ENCODE peak calls at places on chromosomes 12 and 14, in eight cellular contexts. S is GM19239; O is dorsolateral prefrontal cortex; Y is mesenchymal stem cell; I is amniotic epithelial cell; G is fibroblast of lung; V is stimulated activated CD8-positive, alpha-beta memory T cell treated with anti-CD3 and anti-CD28 coated beads, Interleukin-7, amount 100 ng/mL, for 48 hours; W is mesothelial cell of epicardium. C is an unnamed sample.

GRCh38 chr12:128976120-128976519 is 122.8 kb downstream of the GLT1D1 start:
- DNase-seq in S (no peak), O (peak), Y (no peak), I (no peak), G (no peak), V (no peak), W (peak), C (peak)

GRCh38 chr14:64645220-64645891 is 58.9 kb upstream of the PLEKHG3 start:
- DNase-seq in S (no peak), O (no peak), Y (peak), I (peak), G (peak), V (no peak), W (peak), C (no peak)

GRCh38 chr12:95335948-95336347 is 118.3 kb downstream of the VEZT start:
- DNase-seq in S (no peak), O (no peak), Y (no peak), I (no peak), G (peak), V (no peak), W (no peak), C (no peak)

GRCh38 chr12:92369643-92370042 is 224.0 kb upstream of the BTG1 start:
- DNase-seq in S (no peak), O (no peak), Y (no peak), I (no peak), G (peak), V (no peak), W (no peak), C (no peak)

GRCh38 chr12:54294152-54294913 is 6.5 kb downstream of the NFE2 start:
- DNase-seq in S (peak), O (peak), Y (no peak), I (peak), G (peak), V (no peak), W (no peak), C (peak)

GRCh38 chr12:38543151-38543550 is 226.6 kb downstream of the ALG10B start:
- DNase-seq in S (no peak), O (no peak), Y (no peak), I (no peak), G (no peak), V (no peak), W (no peak), C (no peak)

GRCh38 chr12:124310178-124310577 is 15.3 kb downstream of the RFLNA start:
- DNase-seq in S (no peak), O (no peak), Y (no peak), I (no peak), G (no peak), V (no peak), W (no peak), C (no peak)

GRCh38 chr12:121800694-121801600 is 2.9 kb upstream of the SETD1B start:
- DNase-seq in S (peak), O (peak), Y (peak), I (peak), G (peak), V (no peak), W (peak), C (peak)

GRCh38 chr12:50055831-50056628 is 1.4 kb upstream of the ASIC1 start:
- DNase-seq in S (peak), O (peak), Y (peak), I (peak), G (peak), V (no peak), W (peak), C (peak)

GRCh38 chr14:75425443-75425842 is 2.4 kb upstream of the JDP2 start:
- DNase-seq in S (no peak), O (no peak), Y (no peak), I (no peak), G (no peak), V (no peak), W (no peak), C (no peak)

GRCh38 chr12:112855375-112855774 is 51.4 kb upstream of the OAS1 start:
- DNase-seq in S (no peak), O (no peak), Y (no peak), I (no peak), G (no peak), V (no peak), W (no peak), C (no peak)

GRCh38 chr12:118743896-118744700 is 237.2 kb upstream of the SRRM4 start:
- DNase-seq in S (no peak), O (no peak), Y (no peak), I (no peak), G (no peak), V (no peak), W (no peak), C (no peak)

GRCh38 chr12:62166525-62166924 is 93.7 kb upstream of the USP15 start:
- DNase-seq in S (no peak), O (no peak), Y (no peak), I (peak), G (no peak), V (no peak), W (no peak), C (no peak)

GRCh38 chr12:47377414-47378221 is 297.9 kb upstream of the AMIGO2 start:
- DNase-seq in S (no peak), O (peak), Y (peak), I (peak), G (peak), V (no peak), W (no peak), C (peak)

GRCh38 chr12:58529897-58530296 is 390.4 kb downstream of the LRIG3 start:
- DNase-seq in S (no peak), O (no peak), Y (peak), I (peak), G (peak), V (no peak), W (no peak), C (no peak)

GRCh38 chr14:52873694-52874093 is 77.2 kb downstream of the FERMT2 start:
- DNase-seq in S (no peak), O (no peak), Y (peak), I (peak), G (peak), V (no peak), W (no peak), C (no peak)

GRCh38 chr12:107441906-107442305 is 243.7 kb upstream of the PWP1 start:
- DNase-seq in S (no peak), O (no peak), Y (no peak), I (no peak), G (peak), V (no peak), W (no peak), C (no peak)

GRCh38 chr12:71208053-71208685 is 50.4 kb upstream of the TSPAN8 start:
- DNase-seq in S (no peak), O (no peak), Y (no peak), I (no peak), G (no peak), V (no peak), W (no peak), C (peak)

GRCh38 chr12:132143328-132144071 is 619 bp downstream of the DDX51 start:
- DNase-seq in S (no peak), O (no peak), Y (no peak), I (no peak), G (no peak), V (no peak), W (no peak), C (peak)

GRCh38 chr12:88634008-88634407 is 53.7 kb upstream of the KITLG start:
- DNase-seq in S (no peak), O (no peak), Y (no peak), I (no peak), G (no peak), V (no peak), W (no peak), C (no peak)

GRCh38 chr12:21774358-21775129 is at the start of gene KCNJ8:
- DNase-seq in S (no peak), O (peak), Y (peak), I (peak), G (peak), V (no peak), W (peak), C (no peak)

GRCh38 chr12:93156091-93156490 is 221.6 kb upstream of the NUDT4 start:
- DNase-seq in S (no peak), O (no peak), Y (no peak), I (no peak), G (no peak), V (no peak), W (no peak), C (no peak)

GRCh38 chr12:131133994-131134393 is 180.3 kb downstream of the ADGRD1 start:
- DNase-seq in S (no peak), O (no peak), Y (no peak), I (no peak), G (no peak), V (no peak), W (peak), C (no peak)

GRCh38 chr14:106737025-106737424 is 1210.6 kb downstream of the TMEM121 start:
- DNase-seq in S (no peak), O (no peak), Y (no peak), I (no peak), G (no peak), V (no peak), W (no peak), C (no peak)

GRCh38 chr12:18752947-18753346 is 15.0 kb downstream of the CAPZA3 start:
- DNase-seq in S (no peak), O (no peak), Y (peak), I (no peak), G (no peak), V (no peak), W (no peak), C (no peak)

GRCh38 chr14:90061849-90062794 is at the start of gene KCNK13:
- DNase-seq in S (no peak), O (no peak), Y (peak), I (no peak), G (no peak), V (no peak), W (peak), C (no peak)

GRCh38 chr12:11486623-11487444 is 91.5 kb upstream of the PRB2 start:
- DNase-seq in S (peak), O (peak), Y (peak), I (peak), G (peak), V (peak), W (peak), C (peak)

GRCh38 chr12:53380797-53381738 is 1.1 kb downstream of the SP1 start:
- DNase-seq in S (no peak), O (no peak), Y (peak), I (peak), G (peak), V (no peak), W (peak), C (no peak)

GRCh38 chr14:61482348-61483206 is 161.2 kb downstream of the PRKCH start:
- DNase-seq in S (no peak), O (no peak), Y (no peak), I (no peak), G (no peak), V (no peak), W (no peak), C (no peak)

GRCh38 chr12:10363922-10364838 is 25.7 kb downstream of the KLRK1 start:
- DNase-seq in S (no peak), O (peak), Y (peak), I (peak), G (peak), V (no peak), W (peak), C (peak)

GRCh38 chr14:74531467-74531866 is 37.9 kb downstream of the ISCA2 start:
- DNase-seq in S (no peak), O (no peak), Y (peak), I (peak), G (peak), V (no peak), W (no peak), C (no peak)

GRCh38 chr14:103538291-103539055 is 9.5 kb downstream of the TRMT61A start:
- DNase-seq in S (no peak), O (no peak), Y (no peak), I (no peak), G (no peak), V (no peak), W (no peak), C (no peak)

GRCh38 chr12:81859521-81859920 is 100.4 kb upstream of the PPFIA2 start:
- DNase-seq in S (no peak), O (no peak), Y (no peak), I (no peak), G (no peak), V (no peak), W (no peak), C (no peak)

GRCh38 chr14:101465795-101466448 is 95.4 kb upstream of the DIO3 start:
- DNase-seq in S (no peak), O (no peak), Y (no peak), I (no peak), G (no peak), V (no peak), W (peak), C (no peak)

GRCh38 chr12:75690556-75690955 is 179.1 kb upstream of the KRR1 start:
- DNase-seq in S (no peak), O (no peak), Y (peak), I (peak), G (peak), V (no peak), W (no peak), C (no peak)

GRCh38 chr12:117134059-117134458 is 34.8 kb upstream of the TESC start:
- DNase-seq in S (no peak), O (peak), Y (no peak), I (no peak), G (no peak), V (peak), W (no peak), C (no peak)

GRCh38 chr12:7060353-7060954 is at the start of gene C1S:
- DNase-seq in S (no peak), O (peak), Y (peak), I (peak), G (peak), V (no peak), W (peak), C (no peak)

GRCh38 chr12:124847675-124848074 is 16.0 kb downstream of the SCARB1 start:
- DNase-seq in S (no peak), O (peak), Y (no peak), I (peak), G (no peak), V (no peak), W (no peak), C (no peak)

GRCh38 chr12:99544457-99544856 is 103.1 kb upstream of the GARIN6 start:
- DNase-seq in S (no peak), O (no peak), Y (no peak), I (no peak), G (no peak), V (no peak), W (no peak), C (no peak)

C was measured in erythroblast.